ENCODE peak calls at places on chromosomes 4 and X, in five cellular contexts. W is PC-9, I is breast epithelium, J is SK-N-SH, O is heart right ventricle. D is an unnamed sample.
A peak's percentile ranks its signal among the peaks of the same experiment; 100 is the strongest.

GRCh38 chr4:118327554-118328241 is 25.1 kb downstream of the PRSS12 start:
- DNase-seq in W (no peak), I (no peak), J (peak; percentile 22), O (no peak), D (no peak)

GRCh38 chr4:114200026-114200425 is 220.6 kb upstream of the ARSJ start:
- DNase-seq in W (no peak), I (no peak), J (no peak), O (no peak), D (no peak)

GRCh38 chr4:186910385-186910784 is 186.7 kb upstream of the FAT1 start:
- DNase-seq in W (peak; percentile 31), I (no peak), J (no peak), O (no peak), D (no peak)

GRCh38 chr4:140448830-140449229 is 21.4 kb upstream of the CLGN start:
- DNase-seq in W (no peak), I (no peak), J (peak; percentile 12), O (no peak), D (no peak)

GRCh38 chrX:105221374-105221773 is 880 bp upstream of the TEX13A start:
- DNase-seq in W (no peak), I (no peak), J (no peak), O (no peak), D (no peak)

GRCh38 chr4:110364911-110365520 is 110.9 kb upstream of the ENPEP start:
- DNase-seq in W (no peak), I (no peak), J (no peak), O (no peak), D (no peak)

GRCh38 chrX:47321386-47321785 is 49.0 kb upstream of the ZNF157 start:
- DNase-seq in W (peak; percentile 33), I (peak; percentile 30), J (no peak), O (peak; percentile 49), D (no peak)

GRCh38 chrX:9327747-9328145 is 137.1 kb upstream of the TBL1X start:
- DNase-seq in W (no peak), I (no peak), J (no peak), O (no peak), D (no peak)

GRCh38 chr4:136036744-136037143 is 1495.5 kb downstream of the PCDH18 start:
- DNase-seq in W (no peak), I (no peak), J (no peak), O (no peak), D (no peak)

GRCh38 chrX:120514236-120514635 is 45.1 kb upstream of the LAMP2 start:
- DNase-seq in W (no peak), I (no peak), J (peak; percentile 33), O (no peak), D (no peak)

GRCh38 chrX:107978707-107979307 is 3.4 kb downstream of the TEX13B start:
- DNase-seq in W (no peak), I (no peak), J (peak; percentile 11), O (no peak), D (no peak)

GRCh38 chrX:30892591-30892990 is 3.5 kb upstream of the TAB3 start:
- DNase-seq in W (peak; percentile 37), I (no peak), J (no peak), O (no peak), D (no peak)

GRCh38 chr4:85776091-85776490 is 301.1 kb downstream of the ARHGAP24 start:
- DNase-seq in W (no peak), I (no peak), J (no peak), O (no peak), D (no peak)

GRCh38 chr4:19924761-19925160 is 326.9 kb upstream of the SLIT2 start:
- DNase-seq in W (no peak), I (no peak), J (peak; percentile 4), O (no peak), D (no peak)

GRCh38 chrX:46485897-46486296 is 59.3 kb downstream of the ZNF674 start:
- DNase-seq in W (no peak), I (no peak), J (no peak), O (no peak), D (peak; percentile 4)

GRCh38 chrX:147403075-147403474 is 508.6 kb upstream of the FMR1 start:
- DNase-seq in W (no peak), I (no peak), J (no peak), O (no peak), D (no peak)

GRCh38 chrX:44876076-44876475 is 3.1 kb downstream of the KDM6A start:
- DNase-seq in W (no peak), I (no peak), J (no peak), O (no peak), D (no peak)

GRCh38 chr4:26380740-26381139 is 59.9 kb downstream of the RBPJ start:
- DNase-seq in W (no peak), I (no peak), J (no peak), O (no peak), D (no peak)

GRCh38 chr4:37225778-37226177 is 18.8 kb upstream of the NWD2 start:
- DNase-seq in W (no peak), I (no peak), J (no peak), O (no peak), D (no peak)

GRCh38 chrX:17654116-17654515 is 83.2 kb upstream of the SCML1 start:
- DNase-seq in W (no peak), I (no peak), J (no peak), O (no peak), D (no peak)

GRCh38 chr4:126899382-126899801 is 733.4 kb upstream of the INTU start:
- DNase-seq in W (no peak), I (no peak), J (no peak), O (peak; percentile 10), D (no peak)

GRCh38 chr4:48484494-48485168 is 1.5 kb downstream of the SLC10A4 start:
- DNase-seq in W (no peak), I (no peak), J (peak; percentile 49), O (no peak), D (no peak)

GRCh38 chr4:153573881-153574807 is 108.0 kb downstream of the TMEM131L start:
- DNase-seq in W (peak; percentile 46), I (peak; percentile 60), J (peak; percentile 58), O (peak; percentile 54), D (peak; percentile 66)

GRCh38 chr4:37675587-37676290 is 10.4 kb downstream of the RELL1 start:
- DNase-seq in W (no peak), I (no peak), J (no peak), O (no peak), D (no peak)

GRCh38 chr4:147643616-147644015 is 26.4 kb downstream of the TMEM184C start:
- DNase-seq in W (no peak), I (no peak), J (no peak), O (no peak), D (no peak)

GRCh38 chr4:147648656-147649055 is 31.5 kb downstream of the TMEM184C start:
- DNase-seq in W (no peak), I (no peak), J (no peak), O (no peak), D (no peak)

GRCh38 chr4:147640331-147640730 is 23.1 kb downstream of the TMEM184C start:
- DNase-seq in W (no peak), I (no peak), J (no peak), O (no peak), D (no peak)

GRCh38 chr4:147645099-147645498 is 27.9 kb downstream of the TMEM184C start:
- DNase-seq in W (no peak), I (no peak), J (no peak), O (no peak), D (no peak)

DNA sequence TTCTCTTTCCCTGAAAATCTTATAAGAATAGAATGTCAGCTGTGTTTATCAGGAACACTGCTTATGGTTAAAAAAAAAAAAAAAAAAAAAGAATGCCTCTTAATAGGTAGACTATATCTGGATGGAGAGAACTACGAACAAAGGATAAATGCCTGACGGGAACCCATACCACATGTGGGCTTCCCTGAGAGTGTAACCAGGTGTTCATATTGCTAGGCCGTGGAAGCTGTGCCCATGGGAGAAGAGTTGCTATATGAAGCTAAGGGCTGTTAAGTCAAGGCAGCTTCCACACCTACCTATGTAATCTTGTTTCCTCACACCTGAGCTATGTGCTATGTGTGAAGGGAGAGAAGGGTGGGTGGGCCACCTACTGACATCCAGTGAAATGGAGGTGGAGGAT is 27.3 kb downstream of the TMEM184C start:
- DNase-seq in W (no peak), I (no peak), J (no peak), O (no peak), D (no peak)
- H3K27ac ChIP-seq in W (no peak overlapping the region), I (no peak overlapping the region), J (no peak overlapping the region), O (no peak overlapping the region), D (no peak overlapping the region)

GRCh38 chr4:128942547-128942946 is 133.0 kb downstream of the JADE1 start:
- DNase-seq in W (no peak), I (no peak), J (no peak), O (no peak), D (no peak)

GRCh38 chr4:128946929-128947328 is 137.4 kb downstream of the JADE1 start:
- DNase-seq in W (no peak), I (no peak), J (no peak), O (no peak), D (no peak)

DNA sequence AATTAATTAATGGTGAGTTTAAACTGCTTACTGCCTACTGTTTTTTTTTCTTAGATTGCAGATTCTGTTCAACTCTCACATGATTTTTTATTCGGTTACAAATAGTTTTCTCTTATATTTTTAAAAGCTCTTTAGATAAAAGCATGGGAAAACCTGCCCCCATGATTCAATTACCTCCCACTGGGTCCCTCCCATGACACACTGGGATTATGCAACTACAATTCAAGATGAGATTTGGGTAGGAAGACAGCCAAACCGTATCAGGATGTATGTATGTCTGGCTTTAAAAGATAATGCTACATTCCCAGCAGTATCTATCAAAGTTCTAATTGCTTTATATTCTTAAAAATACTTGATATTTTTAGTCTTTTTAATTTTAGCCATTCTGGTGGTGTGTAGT is 131.5 kb downstream of the JADE1 start:
- DNase-seq in W (no peak), I (no peak), J (no peak), O (no peak), D (no peak)
- H3K9me3 ChIP-seq in W (no peaks in the 10 kb centered on the region), I (no peaks in the 10 kb centered on the region), J (peaks cover 4% of the 10 kb centered on the region), O (no peaks in the 10 kb centered on the region), D (no peaks in the 10 kb centered on the region)

GRCh38 chr4:173932701-173933100 is 350.8 kb downstream of the FBXO8 start:
- DNase-seq in W (no peak), I (no peak), J (no peak), O (no peak), D (no peak)
- H3K27ac ChIP-seq in W (no peak overlapping the region), I (no peak overlapping the region), J (peak overlapping the region; percentile 100), O (no peak overlapping the region), D (no peak overlapping the region)

GRCh38 chr4:14221176-14221575 is 593.7 kb upstream of the BOD1L1 start:
- DNase-seq in W (no peak), I (no peak), J (no peak), O (no peak), D (no peak)
- H3K9me3 ChIP-seq in W (no peaks in the 10 kb centered on the region), I (no peaks in the 10 kb centered on the region), J (no peaks in the 10 kb centered on the region), O (no peaks in the 10 kb centered on the region), D (no peaks in the 10 kb centered on the region)

GRCh38 chr4:40550900-40551546 is 78.6 kb downstream of the RBM47 start:
- DNase-seq in W (peak; percentile 31), I (peak; percentile 30), J (no peak), O (no peak), D (no peak)
- H3K27ac ChIP-seq in W (peak overlapping the region; percentile 65), I (peak overlapping the region; percentile 73), J (no peak overlapping the region), O (no peak overlapping the region), D (peak overlapping the region; percentile 40)

GRCh38 chrX:53544936-53545335 is 110.8 kb upstream of the HSD17B10 start:
- DNase-seq in W (no peak), I (no peak), J (no peak), O (no peak), D (no peak)
- H3K9me3 ChIP-seq in W (no peaks in the 10 kb centered on the region), I (no peaks in the 10 kb centered on the region), J (no peaks in the 10 kb centered on the region), O (no peaks in the 10 kb centered on the region), D (no peaks in the 10 kb centered on the region)